ENCODE peak calls at places on chromosome 7, in five cellular contexts. X is occipital lobe, Y is H7, C is germinal center, W is HFFc6. M is an unnamed sample.

GRCh38 chr7:80699030-80699638 is 60.7 kb downstream of the CD36 start:
- DNase-seq in C (no peak), W (peak), X (no peak), Y (no peak), M (no peak)

GRCh38 chr7:220151-220841 is 27.9 kb downstream of the FAM20C start:
- DNase-seq in C (no peak), W (peak), X (no peak), Y (peak), M (no peak)

GRCh38 chr7:23106801-23107713 is 1.5 kb downstream of the KLHL7 start:
- DNase-seq in Y (no peak), X (no peak), W (no peak), C (no peak), M (no peak)

GRCh38 chr7:44608916-44609648 is 2.7 kb downstream of the OGDH start:
- DNase-seq in Y (peak), C (no peak), W (peak), X (no peak), M (no peak)

GRCh38 chr7:106866298-106867281 is 1.5 kb downstream of the PIK3CG start:
- DNase-seq in C (peak), Y (no peak), X (no peak), W (no peak), M (no peak)

GRCh38 chr7:33849004-33849403 is 56.3 kb upstream of the BMPER start:
- DNase-seq in C (no peak), X (no peak), Y (no peak), W (peak), M (no peak)

GRCh38 chr7:36894190-36894589 is 169.9 kb upstream of the AOAH start:
- DNase-seq in X (no peak), W (no peak), C (no peak), Y (no peak), M (no peak)

GRCh38 chr7:46485481-46486065 is 564.5 kb upstream of the IGFBP3 start:
- DNase-seq in X (no peak), C (no peak), W (peak), Y (no peak), M (no peak)

GRCh38 chr7:158734861-158735260 is 30.3 kb upstream of the NCAPG2 start:
- DNase-seq in Y (no peak), C (no peak), X (no peak), W (no peak), M (no peak)

GRCh38 chr7:99380032-99380822 is 5.7 kb downstream of the ARPC1B start:
- DNase-seq in C (peak), X (peak), W (peak), Y (peak), M (peak)

GRCh38 chr7:95608344-95609173 is 12.2 kb upstream of the PDK4 start:
- DNase-seq in X (peak), C (peak), W (peak), Y (peak), M (peak)

GRCh38 chr7:5507026-5507425 is 83.4 kb upstream of the TNRC18 start:
- DNase-seq in Y (no peak), X (peak), W (no peak), C (no peak), M (no peak)

GRCh38 chr7:55500117-55500516 is 72.2 kb downstream of the VOPP1 start:
- DNase-seq in C (no peak), X (no peak), Y (no peak), W (no peak), M (no peak)

GRCh38 chr7:38451840-38452239 is 178.4 kb upstream of the TARP start:
- DNase-seq in W (peak), X (no peak), Y (peak), C (no peak), M (no peak)

GRCh38 chr7:106047818-106048490 is 64.2 kb downstream of the SYPL1 start:
- DNase-seq in X (no peak), Y (no peak), C (no peak), W (no peak), M (no peak)

GRCh38 chr7:88306590-88307048 is at the start of gene STEAP4:
- DNase-seq in C (no peak), X (peak), Y (peak), W (no peak), M (no peak)

GRCh38 chr7:92875719-92876118 is 39.3 kb upstream of the CDK6 start:
- DNase-seq in Y (no peak), C (no peak), X (no peak), W (no peak), M (no peak)

M was measured in posterior cingulate gyrus.